ENCODE peak calls at places on chromosomes 6 and 20, in eight cellular contexts. Y is progenitor cell of endocrine pancreas, J is K562, C is GM13976, V is Panc1, T is C1 segment of cervical spinal cord, I is substantia nigra, Z is heart left ventricle. U is an unnamed sample.

GRCh38 chr20:17835941-17836861 is 132.4 kb downstream of the SNX5 start:
- DNase-seq in Y (no peak), J (no peak), C (no peak), V (no peak), T (no peak), I (no peak), Z (peak; percentile 86), U (peak; percentile 87)

GRCh38 chr6:107670792-107671199 is 153.3 kb downstream of the SCML4 start:
- DNase-seq in Y (no peak), J (no peak), C (peak; percentile 51), V (no peak), T (no peak), I (peak; percentile 38), Z (no peak), U (peak; percentile 78)

GRCh38 chr20:57377350-57377749 is 13.8 kb upstream of the RBM38 start:
- DNase-seq in Y (no peak), J (no peak), C (no peak), V (no peak), T (no peak), I (no peak), Z (no peak), U (no peak)

GRCh38 chr20:3811421-3812258 is 8.7 kb upstream of the AP5S1 start:
- DNase-seq in Y (no peak), J (peak; percentile 46), C (no peak), V (peak; percentile 92), T (peak; percentile 73), I (peak; percentile 98), Z (peak; percentile 99), U (peak; percentile 99)

GRCh38 chr20:9353916-9354276 is 160.5 kb upstream of the LAMP5 start:
- DNase-seq in Y (no peak), J (no peak), C (no peak), V (no peak), T (no peak), I (no peak), Z (no peak), U (no peak)

GRCh38 chr6:100592929-100593328 is 128.2 kb upstream of the SIM1 start:
- DNase-seq in Y (no peak), J (no peak), C (no peak), V (no peak), T (no peak), I (no peak), Z (no peak), U (no peak)

GRCh38 chr20:53606364-53606985 is 12.8 kb upstream of the ZNF217 start:
- DNase-seq in Y (no peak), J (no peak), C (no peak), V (no peak), T (no peak), I (no peak), Z (no peak), U (no peak)

GRCh38 chr20:55251170-55251569 is 754.1 kb downstream of the CBLN4 start:
- DNase-seq in Y (no peak), J (no peak), C (no peak), V (no peak), T (no peak), I (no peak), Z (no peak), U (no peak)

GRCh38 chr6:137724495-137725211 is 142.4 kb upstream of the TNFAIP3 start:
- DNase-seq in Y (no peak), J (no peak), C (no peak), V (no peak), T (no peak), I (no peak), Z (peak; percentile 73), U (peak; percentile 57)

GRCh38 chr6:147531321-147531720 is 22.8 kb downstream of the SAMD5 start:
- DNase-seq in Y (no peak), J (no peak), C (no peak), V (no peak), T (no peak), I (no peak), Z (no peak), U (no peak)

GRCh38 chr20:23077277-23077676 is 8.8 kb downstream of the CD93 start:
- DNase-seq in Y (no peak), J (no peak), C (no peak), V (no peak), T (no peak), I (no peak), Z (no peak), U (no peak)

GRCh38 chr6:107786709-107787588 is 37.2 kb downstream of the SCML4 start:
- DNase-seq in Y (no peak), J (no peak), C (peak; percentile 47), V (no peak), T (no peak), I (no peak), Z (no peak), U (peak; percentile 69)

GRCh38 chr6:117552618-117553017 is 49.7 kb downstream of the GOPC start:
- DNase-seq in Y (no peak), J (no peak), C (peak; percentile 4), V (no peak), T (no peak), I (no peak), Z (no peak), U (no peak)

GRCh38 chr6:108350528-108350927 is 55.7 kb downstream of the AFG1L start:
- DNase-seq in Y (no peak), J (no peak), C (no peak), V (no peak), T (no peak), I (no peak), Z (no peak), U (no peak)

GRCh38 chr6:167134448-167135328 is 11.8 kb downstream of the CCR6 start:
- DNase-seq in Y (no peak), J (no peak), C (no peak), V (no peak), T (no peak), I (no peak), Z (no peak), U (no peak)

GRCh38 chr20:37413023-37413334 is 67.0 kb downstream of the SRC start:
- DNase-seq in Y (no peak), J (no peak), C (no peak), V (no peak), T (no peak), I (no peak), Z (no peak), U (no peak)

GRCh38 chr6:44227138-44227770 is 3.9 kb downstream of the SLC29A1 start:
- DNase-seq in Y (no peak), J (no peak), C (peak; percentile 9), V (no peak), T (no peak), I (no peak), Z (no peak), U (no peak)

GRCh38 chr6:36650848-36651247 is 27.7 kb upstream of the CDKN1A start:
- DNase-seq in Y (no peak), J (no peak), C (peak; percentile 73), V (no peak), T (no peak), I (no peak), Z (no peak), U (no peak)

GRCh38 chr20:47008842-47009518 is 114.3 kb downstream of the EYA2 start:
- DNase-seq in Y (no peak), J (no peak), C (no peak), V (no peak), T (no peak), I (no peak), Z (no peak), U (no peak)

GRCh38 chr20:50293244-50294139 is 102.9 kb downstream of the CEBPB start:
- DNase-seq in Y (no peak), J (no peak), C (no peak), V (no peak), T (no peak), I (no peak), Z (no peak), U (peak; percentile 56)

GRCh38 chr6:30145818-30146217 is 9.9 kb downstream of the TRIM40 start:
- DNase-seq in Y (no peak), J (no peak), C (no peak), V (no peak), T (no peak), I (no peak), Z (no peak), U (no peak)